ENCODE peak calls at places on chromosomes 11 and 22, in four cellular contexts. W, S, F and E are unnamed samples.

GRCh38 chr11:110716361-110716760 is 4.1 kb upstream of the ARHGAP20 start:
- DNase-seq in F (no peak), S (no peak), W (no peak), E (no peak)

GRCh38 chr11:99098751-99099150 is 78.0 kb downstream of the CNTN5 start:
- DNase-seq in S (no peak), W (no peak), F (no peak), E (no peak)

GRCh38 chr11:130847517-130847916 is 68.8 kb downstream of the SNX19 start:
- DNase-seq in F (no peak), S (no peak), W (no peak), E (no peak)

GRCh38 chr11:65551572-65552398 is 6.4 kb downstream of the LTBP3 start:
- DNase-seq in W (peak; percentile 45), F (peak; percentile 83), S (no peak), E (no peak)

GRCh38 chr11:34609850-34610249 is 11.0 kb upstream of the EHF start:
- DNase-seq in F (no peak), S (no peak), W (no peak), E (no peak)

GRCh38 chr22:48892571-48893287 is 934.9 kb downstream of the BRD1 start:
- DNase-seq in S (no peak), W (no peak), F (no peak), E (no peak)

GRCh38 chr11:117345039-117345438 is 17.4 kb downstream of the CEP164 start:
- DNase-seq in F (no peak), W (no peak), S (no peak), E (no peak)

GRCh38 chr11:87368876-87369480 is 331.2 kb downstream of the TMEM135 start:
- DNase-seq in F (peak; percentile 19), S (no peak), W (no peak), E (no peak)

GRCh38 chr11:2885676-2886081 is at the start of gene CDKN1C:
- DNase-seq in W (peak; percentile 90), S (no peak), F (peak; percentile 88), E (peak; percentile 95)
- H3K4me1 ChIP-seq in W (peaks cover 64% of the 10 kb centered on the region), S (peaks cover 69% of the 10 kb centered on the region), F (peaks cover 29% of the 10 kb centered on the region), E (peaks cover 14% of the 10 kb centered on the region)

GRCh38 chr22:31143537-31143936 is 3.2 kb upstream of the PLA2G3 start:
- DNase-seq in F (no peak), W (no peak), S (no peak), E (no peak)
- H3K27ac ChIP-seq in F (no peak overlapping the region), W (no peak overlapping the region), S (no peak overlapping the region), E (no peak overlapping the region)

GRCh38 chr11:2531987-2532703 is 87.3 kb downstream of the KCNQ1 start:
- DNase-seq in S (no peak), F (no peak), W (peak; percentile 20), E (no peak)

GRCh38 chr11:2532704-2533641 is 88.2 kb downstream of the KCNQ1 start:
- DNase-seq in F (peak; percentile 99), W (peak; percentile 89), S (peak; percentile 49), E (peak; percentile 94)

GRCh38 chr11:2534131-2534956 is 89.5 kb downstream of the KCNQ1 start:
- DNase-seq in F (peak; percentile 47), W (peak; percentile 9), S (no peak), E (no peak)

GRCh38 chr11:2534957-2535672 is 90.3 kb downstream of the KCNQ1 start:
- DNase-seq in W (peak; percentile 11), F (no peak), S (no peak), E (no peak)

DNA sequence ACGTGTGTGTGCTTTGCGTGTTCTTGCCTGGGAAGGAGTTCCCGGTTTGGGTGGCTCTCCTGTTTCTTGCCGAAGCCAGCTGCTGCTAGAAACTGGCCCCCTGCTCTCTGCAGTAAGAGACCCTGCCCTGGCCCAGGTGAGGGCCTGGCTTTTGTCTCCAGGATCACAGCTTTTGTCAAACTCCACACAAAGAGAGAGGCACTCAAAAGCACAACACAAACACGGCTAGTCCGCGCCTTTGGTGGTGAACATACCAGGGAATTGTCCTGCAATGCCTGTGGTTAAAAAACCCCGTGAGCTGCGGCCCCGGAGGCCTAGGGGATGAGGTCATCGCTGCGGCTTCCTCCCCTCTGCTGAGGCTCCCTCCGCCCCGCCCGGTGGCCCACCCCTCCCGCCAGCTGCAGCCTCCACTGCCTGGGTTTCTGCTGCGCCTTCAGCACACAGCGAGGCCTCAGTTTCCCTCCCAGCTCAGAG is 88.9 kb downstream of the KCNQ1 start:
- DNase-seq in S (no peak), W (peak; percentile 78), F (peak; percentile 83), E (peak; percentile 84)
- H3K4me3 ChIP-seq in S (no peak overlapping the region), W (peak overlapping the region; percentile 49), F (no peak overlapping the region), E (no peak overlapping the region)

GRCh38 chr22:40450651-40451050 is 80.3 kb downstream of the SGSM3 start:
- DNase-seq in F (no peak), W (no peak), S (no peak), E (no peak)
- H3K4me1 ChIP-seq in F (peaks cover 31% of the 10 kb centered on the region), W (peaks cover 72% of the 10 kb centered on the region), S (peaks cover 52% of the 10 kb centered on the region), E (no peaks in the 10 kb centered on the region)

GRCh38 chr11:122155765-122156527 is 39.9 kb upstream of the BLID start:
- DNase-seq in S (no peak), F (no peak), W (no peak), E (no peak)
- H3K27ac ChIP-seq in S (peak overlapping the region; percentile 77), F (no peak overlapping the region), W (peak overlapping the region; percentile 72), E (peak overlapping the region; percentile 93)

DNA sequence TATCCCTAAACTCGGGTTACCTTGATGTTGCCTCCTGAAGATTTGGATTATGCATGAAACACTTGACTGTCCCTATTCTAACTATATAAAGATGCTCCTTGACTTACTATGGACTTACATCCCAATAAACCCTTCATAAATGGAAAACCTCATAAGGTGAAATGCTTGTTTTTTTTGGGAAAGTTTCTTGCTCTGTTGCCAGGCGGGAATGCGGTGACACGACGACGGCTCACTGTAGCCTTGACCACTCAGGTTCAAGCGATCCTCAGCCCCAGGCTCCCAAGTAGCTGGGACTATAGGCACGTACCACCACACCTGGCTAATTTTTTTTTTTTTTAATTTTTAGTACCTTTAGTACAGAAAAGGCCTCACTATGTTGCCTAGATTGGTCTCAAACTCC is 10.6 kb downstream of the MAPK1 start:
- DNase-seq in S (no peak), F (no peak), W (no peak), E (no peak)
- H3K4me3 ChIP-seq in S (no peak overlapping the region), F (no peak overlapping the region), W (no peak overlapping the region), E (no peak overlapping the region)

DNA sequence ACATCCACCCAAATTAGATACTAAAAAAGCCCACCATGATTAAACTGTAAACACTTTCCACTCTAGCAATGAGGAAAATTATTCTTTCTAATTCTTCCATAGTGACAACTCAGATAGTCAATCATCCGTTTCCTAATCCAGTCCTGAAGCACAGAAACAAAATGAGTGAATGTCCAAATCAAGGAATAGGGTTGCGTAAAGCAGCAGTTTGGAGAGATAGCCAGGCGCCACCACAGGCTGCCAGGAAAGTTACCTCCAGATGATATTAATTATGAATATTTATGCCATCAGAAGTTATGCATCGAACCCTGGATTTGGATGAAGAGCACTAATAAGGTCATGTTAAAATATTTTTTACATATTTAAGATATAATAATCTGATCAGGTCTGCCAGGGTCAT is 63.2 kb downstream of the ETS1 start:
- DNase-seq in W (no peak), F (no peak), S (no peak), E (no peak)
- H3K4me1 ChIP-seq in W (peaks cover 79% of the 10 kb centered on the region), F (peaks cover 60% of the 10 kb centered on the region), S (peaks cover 48% of the 10 kb centered on the region), E (no peaks in the 10 kb centered on the region)